ENCODE peak calls at places on chromosomes 16 and 17, in five cellular contexts. H is heart right ventricle; S is osteoblast; R is fibroblast of mammary gland; M is activated CD8-positive, alpha-beta T cell treated with anti-CD3 and anti-CD28 coated beads for 36 hours. D is an unnamed sample.

GRCh38 chr17:19327039-19327776 is 35.3 kb downstream of the B9D1 start:
- DNase-seq in H (no peak), S (peak; percentile 91), R (peak; percentile 76), M (no peak), D (no peak)

GRCh38 chr16:69182730-69183416 is 4.1 kb upstream of the SNTB2 start:
- DNase-seq in H (no peak), S (no peak), R (no peak), M (no peak), D (no peak)

GRCh38 chr16:85019659-85020245 is 7.8 kb upstream of the KIAA0513 start:
- DNase-seq in H (no peak), S (no peak), R (no peak), M (no peak), D (no peak)

GRCh38 chr16:25151996-25152395 is 40.5 kb downstream of the LCMT1 start:
- DNase-seq in H (no peak), S (no peak), R (peak; percentile 91), M (no peak), D (no peak)

GRCh38 chr16:16025214-16025968 is 76.0 kb downstream of the ABCC1 start:
- DNase-seq in H (peak; percentile 19), S (peak; percentile 96), R (peak; percentile 98), M (peak; percentile 74), D (no peak)

GRCh38 chr17:33949100-33949499 is 306.0 kb upstream of the CCL2 start:
- DNase-seq in H (no peak), S (no peak), R (no peak), M (no peak), D (no peak)

GRCh38 chr17:1783834-1784611 is 22.2 kb downstream of the SERPINF1 start:
- DNase-seq in H (peak; percentile 87), S (peak; percentile 86), R (peak; percentile 99), M (no peak), D (peak; percentile 21)

GRCh38 chr17:27573971-27574525 is 56.9 kb upstream of the LGALS9 start:
- DNase-seq in H (no peak), S (peak; percentile 31), R (peak; percentile 61), M (peak; percentile 33), D (peak; percentile 2)

GRCh38 chr17:43932357-43932756 is 9.9 kb downstream of the PPY start:
- DNase-seq in H (no peak), S (no peak), R (no peak), M (no peak), D (no peak)

GRCh38 chr17:54903375-54903774 is 2.7 kb downstream of the TOM1L1 start:
- DNase-seq in H (peak; percentile 11), S (no peak), R (peak; percentile 15), M (no peak), D (no peak)

GRCh38 chr17:6070280-6070894 is at the start of gene WSCD1:
- DNase-seq in H (no peak), S (peak; percentile 85), R (no peak), M (no peak), D (peak; percentile 54)

GRCh38 chr17:46853896-46854444 is 2.6 kb downstream of the WNT9B start:
- DNase-seq in H (no peak), S (peak; percentile 94), R (peak; percentile 55), M (no peak), D (no peak)

GRCh38 chr17:48468299-48468698 is 38.3 kb upstream of the SKAP1 start:
- DNase-seq in H (no peak), S (no peak), R (no peak), M (no peak), D (no peak)

GRCh38 chr16:11672206-11673090 is 4.2 kb downstream of the SNN start:
- DNase-seq in H (peak; percentile 53), S (no peak), R (no peak), M (peak; percentile 71), D (peak; percentile 75)

GRCh38 chr16:1533443-1533951 is at the start of gene TMEM204:
- DNase-seq in H (peak; percentile 90), S (peak; percentile 97), R (peak; percentile 82), M (peak; percentile 53), D (no peak)

GRCh38 chr17:78777886-78778285 is 4.2 kb downstream of the CYTH1 start:
- DNase-seq in H (no peak), S (no peak), R (no peak), M (peak; percentile 56), D (no peak)

GRCh38 chr17:1043601-1044251 is 46.8 kb downstream of the TIMM22 start:
- DNase-seq in H (peak; percentile 88), S (peak; percentile 85), R (peak; percentile 18), M (no peak), D (peak; percentile 87)

GRCh38 chr17:32266389-32267269 is 997 bp downstream of the RHBDL3 start:
- DNase-seq in H (no peak), S (peak; percentile 83), R (no peak), M (peak; percentile 50), D (no peak)

GRCh38 chr16:60741810-60742209 is 1294.4 kb downstream of the CDH8 start:
- DNase-seq in H (no peak), S (no peak), R (no peak), M (no peak), D (no peak)

GRCh38 chr17:68020451-68020779 is 15.1 kb upstream of the KPNA2 start:
- DNase-seq in H (no peak), S (no peak), R (peak; percentile 10), M (no peak), D (no peak)

GRCh38 chr17:79154446-79154845 is 79.8 kb downstream of the ENGASE start:
- DNase-seq in H (peak; percentile 60), S (no peak), R (no peak), M (no peak), D (no peak)

GRCh38 chr16:65751622-65752598 is 614.6 kb upstream of the CDH5 start:
- DNase-seq in H (no peak), S (peak; percentile 73), R (no peak), M (no peak), D (no peak)

GRCh38 chr16:55263271-55264250 is 60.4 kb upstream of the IRX6 start:
- DNase-seq in H (peak; percentile 14), S (peak; percentile 22), R (no peak), M (no peak), D (no peak)

GRCh38 chr17:5561736-5562135 is 22.6 kb downstream of the NLRP1 start:
- DNase-seq in H (no peak), S (no peak), R (no peak), M (no peak), D (no peak)

GRCh38 chr17:72099919-72100318 is 20.9 kb upstream of the SOX9 start:
- DNase-seq in H (no peak), S (no peak), R (no peak), M (no peak), D (no peak)

GRCh38 chr17:80737106-80738019 is 192.7 kb downstream of the RPTOR start:
- DNase-seq in H (no peak), S (no peak), R (no peak), M (peak; percentile 44), D (no peak)
- TF ChIP-seq CTCF in H (no peak), S (no peak), R (no peak), M (no peak), D (no peak)

DNA sequence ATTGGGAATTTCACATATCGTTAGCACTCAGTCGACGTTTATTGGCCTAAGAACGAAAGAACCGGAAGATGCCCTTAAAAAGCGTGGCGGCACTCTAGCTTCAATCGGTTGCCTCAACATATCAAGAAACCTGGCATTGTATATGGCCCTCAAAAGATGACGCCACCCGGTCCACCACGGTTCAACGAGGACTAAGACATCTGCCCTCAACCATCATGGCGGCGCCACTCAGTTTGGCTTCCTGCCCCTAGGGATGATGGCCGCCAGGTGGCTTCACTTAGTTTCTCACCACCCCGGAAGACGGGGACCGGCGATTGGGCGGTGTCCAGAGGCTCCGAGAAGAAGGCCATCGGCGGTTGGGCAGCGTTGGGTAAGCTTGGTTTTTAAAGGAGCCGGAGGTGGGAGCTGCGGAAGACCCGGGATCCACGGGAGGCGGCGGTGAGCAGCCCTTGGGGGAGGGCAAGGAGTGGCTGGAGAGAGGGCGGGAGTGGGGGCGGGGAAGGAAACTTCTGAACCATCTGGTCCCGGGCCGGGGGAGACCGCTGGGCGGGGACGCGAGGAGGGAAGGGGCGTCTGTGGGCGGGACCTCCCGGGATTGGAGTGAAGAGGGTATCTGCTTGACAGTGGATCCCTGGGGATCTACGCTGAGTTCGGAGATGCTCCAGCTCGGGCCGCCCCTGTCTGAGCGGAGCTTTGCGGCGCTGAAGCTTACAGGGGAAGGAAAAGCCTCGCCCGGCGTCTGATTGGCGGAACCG is at the start of gene PRR14:
- DNase-seq in H (peak; percentile 100), S (peak; percentile 99), R (peak; percentile 99), M (peak; percentile 100), D (peak; percentile 100)
- TF ChIP-seq CTCF in H (peak; percentile 38), S (peak; percentile 17), R (no peak), M (no peak), D (no peak)

DNA sequence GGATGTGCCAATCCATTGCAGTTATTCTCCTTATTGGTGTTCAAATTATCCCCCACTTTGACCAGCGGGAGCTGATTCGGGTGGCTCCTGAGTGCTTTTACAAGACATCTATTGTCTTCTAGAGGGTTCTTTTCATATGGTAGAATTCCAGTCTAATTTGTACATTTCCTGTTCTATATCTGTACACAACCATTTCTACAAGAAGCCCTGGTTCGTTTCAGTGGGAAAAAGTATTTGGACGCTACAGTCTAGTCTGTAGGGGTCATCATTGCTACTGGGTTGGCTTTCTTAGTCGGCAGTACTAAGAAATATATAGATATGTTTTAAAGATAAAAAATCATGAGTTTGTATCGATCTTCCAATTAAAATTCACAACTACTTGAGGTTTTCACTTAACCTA is 262.6 kb downstream of the MAP2K6 start:
- DNase-seq in H (no peak), S (no peak), R (peak; percentile 12), M (no peak), D (no peak)
- TF ChIP-seq CTCF in H (no peak), S (peak; percentile 9), R (no peak), M (no peak), D (peak; percentile 52)

GRCh38 chr16:13909872-13910303 is 10.1 kb upstream of the ERCC4 start:
- DNase-seq in H (peak; percentile 69), S (peak; percentile 78), R (peak; percentile 47), M (no peak), D (no peak)

GRCh38 chr16:13913374-13914292 is 6.3 kb upstream of the ERCC4 start:
- DNase-seq in H (no peak), S (no peak), R (no peak), M (no peak), D (no peak)

GRCh38 chr16:13911306-13911705 is 8.6 kb upstream of the ERCC4 start:
- DNase-seq in H (no peak), S (no peak), R (no peak), M (no peak), D (no peak)

GRCh38 chr16:13912891-13913290 is 7.1 kb upstream of the ERCC4 start:
- DNase-seq in H (no peak), S (no peak), R (no peak), M (no peak), D (no peak)

DNA sequence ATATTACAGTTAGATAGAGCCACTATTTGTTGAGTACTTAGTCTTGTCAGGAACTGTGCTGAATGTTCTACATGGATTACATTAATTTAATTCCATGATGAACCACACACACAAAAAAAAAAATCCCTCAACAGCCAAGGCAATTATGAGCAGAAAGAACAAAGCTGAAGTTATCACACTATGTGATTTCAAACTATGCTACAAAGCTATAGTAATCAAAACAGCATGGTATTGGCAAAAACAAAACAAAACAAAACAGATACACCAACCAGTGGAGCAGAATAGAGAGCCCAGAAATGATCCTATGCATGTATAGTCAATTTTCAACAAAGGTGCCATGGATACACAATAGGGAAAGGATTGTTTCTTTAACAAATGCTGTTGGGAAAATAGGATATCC is 8.1 kb upstream of the ERCC4 start:
- DNase-seq in H (no peak), S (no peak), R (no peak), M (no peak), D (no peak)
- TF ChIP-seq CTCF in H (no peak), S (no peak), R (no peak), M (no peak), D (no peak)

GRCh38 chr17:39261286-39261685 is 35.5 kb upstream of the STAC2 start:
- DNase-seq in H (no peak), S (no peak), R (no peak), M (peak; percentile 66), D (no peak)
- TF ChIP-seq CTCF in H (no peak), S (no peak), R (no peak), M (peak; percentile 45), D (peak; percentile 48)

GRCh38 chr17:81553018-81553615 is 964 bp upstream of the FAAP100 start:
- DNase-seq in H (peak; percentile 73), S (peak; percentile 98), R (peak; percentile 73), M (peak; percentile 97), D (no peak)
- TF ChIP-seq CTCF in H (no peak), S (no peak), R (no peak), M (no peak), D (peak; percentile 56)

D was measured in chondrocyte.